ENCODE peak calls at places on chromosomes 6 and 20, in six cellular contexts. E is GM06990, D is lung microvascular endothelial cell, G is mucosa of descending colon, W is Calu3, P is endodermal cell. H is an unnamed sample.

GRCh38 chr6:160788806-160789205 is 86.8 kb downstream of the PLG start:
- DNase-seq in E (no peak), D (no peak), G (no peak), W (no peak), P (no peak), H (no peak)

GRCh38 chr20:1430004-1430451 is 36.6 kb downstream of the NSFL1C start:
- DNase-seq in E (no peak), D (no peak), G (no peak), W (no peak), P (no peak), H (no peak)

GRCh38 chr6:146169872-146170271 is 141.0 kb downstream of the GRM1 start:
- DNase-seq in E (no peak), D (no peak), G (no peak), W (no peak), P (no peak), H (no peak)

GRCh38 chr20:61684583-61685235 is 381.0 kb downstream of the TAF4 start:
- DNase-seq in E (no peak), D (no peak), G (no peak), W (no peak), P (no peak), H (no peak)

GRCh38 chr6:35733633-35734032 is 3.2 kb upstream of the ARMC12 start:
- DNase-seq in E (no peak), D (no peak), G (peak; percentile 23), W (no peak), P (no peak), H (no peak)

GRCh38 chr6:113169484-113169883 is 687.7 kb upstream of the MARCKS start:
- DNase-seq in E (no peak), D (no peak), G (no peak), W (no peak), P (no peak), H (no peak)

GRCh38 chr6:4130357-4130987 is 4.9 kb downstream of the ECI2 start:
- DNase-seq in E (no peak), D (no peak), G (peak; percentile 72), W (no peak), P (no peak), H (peak; percentile 88)

GRCh38 chr20:46899619-46900018 is 5.0 kb downstream of the EYA2 start:
- DNase-seq in E (no peak), D (no peak), G (no peak), W (no peak), P (no peak), H (no peak)

GRCh38 chr20:32672982-32673727 is 586 bp downstream of the C20orf203 start:
- DNase-seq in E (peak; percentile 81), D (no peak), G (peak; percentile 14), W (no peak), P (peak; percentile 73), H (no peak)

GRCh38 chr6:121305957-121306607 is 28.2 kb downstream of the TBC1D32 start:
- DNase-seq in E (peak; percentile 3), D (peak; percentile 50), G (no peak), W (peak; percentile 2), P (no peak), H (no peak)

GRCh38 chr6:168342626-168343025 is 23.0 kb upstream of the DACT2 start:
- DNase-seq in E (no peak), D (no peak), G (peak; percentile 89), W (peak; percentile 82), P (no peak), H (no peak)

GRCh38 chr6:11288065-11288464 is 55.6 kb upstream of the NEDD9 start:
- DNase-seq in E (no peak), D (no peak), G (peak; percentile 90), W (peak; percentile 10), P (no peak), H (no peak)

GRCh38 chr6:160118620-160119234 is 2.9 kb upstream of the SLC22A1 start:
- DNase-seq in E (no peak), D (no peak), G (no peak), W (no peak), P (peak; percentile 24), H (no peak)

GRCh38 chr6:154370545-154370944 is 13.9 kb upstream of the IPCEF1 start:
- DNase-seq in E (no peak), D (peak; percentile 33), G (peak; percentile 42), W (peak; percentile 9), P (peak; percentile 54), H (no peak)

GRCh38 chr20:63178889-63179751 is 36.8 kb downstream of the YTHDF1 start:
- DNase-seq in E (peak; percentile 72), D (no peak), G (peak; percentile 35), W (peak; percentile 75), P (peak; percentile 85), H (no peak)

GRCh38 chr20:53124803-53125202 is 152.6 kb downstream of the TSHZ2 start:
- DNase-seq in E (no peak), D (no peak), G (no peak), W (no peak), P (no peak), H (no peak)

GRCh38 chr6:151317206-151317994 is 74.0 kb downstream of the ZBTB2 start:
- DNase-seq in E (no peak), D (no peak), G (no peak), W (no peak), P (no peak), H (no peak)

GRCh38 chr6:155147958-155148663 is 115.7 kb upstream of the CLDN20 start:
- DNase-seq in E (no peak), D (no peak), G (no peak), W (no peak), P (no peak), H (no peak)

GRCh38 chr20:50252715-50253500 is 62.3 kb downstream of the CEBPB start:
- DNase-seq in E (no peak), D (no peak), G (no peak), W (no peak), P (no peak), H (no peak)

GRCh38 chr6:50966532-50966931 is 147.9 kb downstream of the TFAP2B start:
- DNase-seq in E (peak; percentile 29), D (no peak), G (no peak), W (no peak), P (no peak), H (no peak)

GRCh38 chr6:122484760-122485159 is 13.2 kb upstream of the SERINC1 start:
- DNase-seq in E (no peak), D (no peak), G (no peak), W (no peak), P (no peak), H (no peak)

GRCh38 chr6:141552463-141552862 is 580.3 kb upstream of the GJE1 start:
- DNase-seq in E (peak; percentile 18), D (peak; percentile 98), G (no peak), W (peak; percentile 12), P (no peak), H (no peak)

GRCh38 chr6:9842004-9842720 is 572.7 kb downstream of the TFAP2A start:
- DNase-seq in E (no peak), D (no peak), G (no peak), W (no peak), P (no peak), H (no peak)

GRCh38 chr6:392441-393390 is 1.2 kb downstream of the IRF4 start:
- DNase-seq in E (peak; percentile 64), D (no peak), G (no peak), W (no peak), P (peak; percentile 79), H (peak; percentile 59)

H was measured in pancreas.